ENCODE peak calls at places on chromosomes 2 and 18, in six cellular contexts. O is GM03348, S is EH, J is fibroblast of mammary gland, T is activated gamma-delta T cell, L is cardiac muscle cell. V is an unnamed sample.

GRCh38 chr2:39996653-39997080 is 217.6 kb upstream of the THUMPD2 start:
- DNase-seq in O (no peak), S (peak; percentile 77), J (peak; percentile 84), T (no peak), L (peak; percentile 69), V (no peak)

GRCh38 chr2:144583741-144584453 is 64.0 kb upstream of the ZEB2 start:
- DNase-seq in O (peak; percentile 80), S (peak; percentile 89), J (peak; percentile 90), T (no peak), L (peak; percentile 80), V (no peak)

GRCh38 chr2:42881732-42882131 is 89.3 kb upstream of the HAAO start:
- DNase-seq in O (no peak), S (peak; percentile 31), J (peak; percentile 66), T (no peak), L (no peak), V (no peak)

GRCh38 chr2:151771599-151772358 is 37.5 kb upstream of the NEB start:
- DNase-seq in O (peak; percentile 40), S (peak; percentile 87), J (peak; percentile 77), T (no peak), L (peak; percentile 26), V (no peak)

GRCh38 chr2:147525724-147526489 is 318.9 kb upstream of the ACVR2A start:
- DNase-seq in O (no peak), S (no peak), J (no peak), T (no peak), L (peak; percentile 7), V (peak; percentile 12)

GRCh38 chr2:218003994-218004419 is 1.2 kb upstream of the TNS1 start:
- DNase-seq in O (peak; percentile 85), S (peak; percentile 98), J (peak; percentile 100), T (no peak), L (peak; percentile 97), V (no peak)

GRCh38 chr2:150586858-150587257 is 99.4 kb upstream of the RND3 start:
- DNase-seq in O (peak; percentile 61), S (peak; percentile 86), J (peak; percentile 84), T (no peak), L (peak; percentile 71), V (peak; percentile 60)

GRCh38 chr18:23918395-23919032 is 96.0 kb upstream of the TTC39C start:
- DNase-seq in O (peak; percentile 63), S (peak; percentile 72), J (peak; percentile 66), T (no peak), L (peak; percentile 77), V (peak; percentile 21)

GRCh38 chr18:36655894-36656293 is 172.9 kb downstream of the TPGS2 start:
- DNase-seq in O (no peak), S (no peak), J (no peak), T (no peak), L (no peak), V (no peak)

GRCh38 chr18:499351-500229 is 911 bp downstream of the COLEC12 start:
- DNase-seq in O (peak; percentile 76), S (peak; percentile 95), J (peak; percentile 80), T (no peak), L (peak; percentile 82), V (peak; percentile 51)

GRCh38 chr2:178075006-178075326 is 2.4 kb upstream of the PDE11A start:
- DNase-seq in O (no peak), S (no peak), J (no peak), T (no peak), L (no peak), V (no peak)

GRCh38 chr18:6546229-6546628 is 131.5 kb upstream of the L3MBTL4 start:
- DNase-seq in O (no peak), S (no peak), J (peak; percentile 61), T (no peak), L (peak; percentile 6), V (no peak)

GRCh38 chr2:70946832-70947442 is 11.2 kb downstream of the ATP6V1B1 start:
- DNase-seq in O (peak; percentile 67), S (peak; percentile 60), J (peak; percentile 61), T (no peak), L (peak; percentile 70), V (peak; percentile 23)

GRCh38 chr2:183242937-183243336 is 118.7 kb downstream of the NUP35 start:
- DNase-seq in O (no peak), S (peak; percentile 19), J (peak; percentile 41), T (no peak), L (peak; percentile 19), V (no peak)

GRCh38 chr2:97699765-97700444 is 13.5 kb upstream of the ZAP70 start:
- DNase-seq in O (peak; percentile 86), S (peak; percentile 59), J (peak; percentile 59), T (no peak), L (peak; percentile 79), V (no peak)

V was measured in T47D.